ENCODE peak calls at places on chromosomes 12 and 14, in four cellular contexts. F, R, I and B are unnamed samples.

GRCh38 chr12:112664569-112664968 is 127.0 kb upstream of the RPH3A start:
- DNase-seq in I (no peak), R (no peak), F (no peak), B (no peak)

GRCh38 chr14:75283884-75284563 is 5.4 kb downstream of the FOS start:
- DNase-seq in R (no peak), I (no peak), F (no peak), B (no peak)

GRCh38 chr12:128798543-128799341 is 25.0 kb downstream of the SLC15A4 start:
- DNase-seq in R (no peak), F (peak), I (no peak), B (no peak)

GRCh38 chr14:96208739-96209138 is 4.1 kb downstream of the BDKRB2 start:
- DNase-seq in F (no peak), R (no peak), I (no peak), B (no peak)

GRCh38 chr12:19153396-19153795 is 23.9 kb downstream of the PLEKHA5 start:
- DNase-seq in F (no peak), I (no peak), R (no peak), B (no peak)

GRCh38 chr12:43988838-43989560 is 153.1 kb downstream of the TMEM117 start:
- DNase-seq in R (no peak), F (no peak), I (peak), B (no peak)

GRCh38 chr14:99424306-99424877 is 56.3 kb downstream of the SETD3 start:
- DNase-seq in I (no peak), F (no peak), R (no peak), B (no peak)

GRCh38 chr12:108633534-108634224 is at the start of gene SELPLG:
- DNase-seq in I (no peak), F (no peak), R (no peak), B (peak)

GRCh38 chr12:97211421-97211820 is 251.2 kb upstream of the RMST start:
- DNase-seq in R (no peak), I (no peak), F (no peak), B (no peak)

GRCh38 chr12:13085968-13086686 is 17.3 kb downstream of the GSG1 start:
- DNase-seq in I (no peak), R (no peak), F (no peak), B (no peak)

GRCh38 chr14:44829021-44829420 is 132.7 kb downstream of the KLHL28 start:
- DNase-seq in F (no peak), R (no peak), I (no peak), B (no peak)

GRCh38 chr12:48810817-48811453 is 7.4 kb upstream of the CACNB3 start:
- DNase-seq in R (no peak), I (peak), F (no peak), B (no peak)

GRCh38 chr14:24123465-24124417 is 6.7 kb upstream of the FITM1 start:
- DNase-seq in R (no peak), I (no peak), F (no peak), B (no peak)

GRCh38 chr14:49617846-49618519 is 2.4 kb downstream of the RPL36AL start:
- DNase-seq in I (no peak), R (no peak), F (no peak), B (no peak)

GRCh38 chr12:6773662-6774351 is 1.5 kb downstream of the LAG3 start:
- DNase-seq in F (no peak), I (no peak), R (no peak), B (no peak)

GRCh38 chr14:45267084-45267483 is 14.1 kb upstream of the MIS18BP1 start:
- DNase-seq in R (no peak), I (no peak), F (no peak), B (no peak)